ENCODE peak calls at places on chromosomes 6 and 20, in eight cellular contexts. One of them, this sample, is unnamed.

GRCh38 chr6:109187399-109188114 is 92.2 kb downstream of the CEP57L1 start:
- DNase-seq in foreskin fibroblast: peak; percentile 7
- DNase-seq in activated CD8-positive, alpha-beta T cell treated with anti-CD3 and anti-CD28 coated beads for 36 hours: peak; percentile 75
- DNase-seq in HepG2: peak; percentile 25
- DNase-seq in IMR-90: peak; percentile 28
- DNase-seq in neural crest cell: peak; percentile 39
- DNase-seq in nephron progenitor cell: peak; percentile 62
- DNase-seq in fibroblast of pulmonary artery: peak; percentile 50
- DNase-seq in this sample: peak; percentile 46

GRCh38 chr20:20003088-20003954 is 13.8 kb upstream of the NAA20 start:
- DNase-seq in nephron progenitor cell: no peak
- DNase-seq in IMR-90: peak; percentile 40
- DNase-seq in activated CD8-positive, alpha-beta T cell treated with anti-CD3 and anti-CD28 coated beads for 36 hours: peak; percentile 78
- DNase-seq in foreskin fibroblast: no peak
- DNase-seq in neural crest cell: no peak
- DNase-seq in HepG2: no peak
- DNase-seq in fibroblast of pulmonary artery: peak; percentile 81
- DNase-seq in this sample: peak; percentile 40

GRCh38 chr6:10586302-10586701 is 65.2 kb downstream of the GCNT2 start:
- DNase-seq in activated CD8-positive, alpha-beta T cell treated with anti-CD3 and anti-CD28 coated beads for 36 hours: no peak
- DNase-seq in nephron progenitor cell: no peak
- DNase-seq in HepG2: no peak
- DNase-seq in foreskin fibroblast: no peak
- DNase-seq in neural crest cell: no peak
- DNase-seq in IMR-90: no peak
- DNase-seq in fibroblast of pulmonary artery: no peak
- DNase-seq in this sample: no peak

GRCh38 chr6:147178355-147178754 is 25.9 kb upstream of the STXBP5 start:
- DNase-seq in activated CD8-positive, alpha-beta T cell treated with anti-CD3 and anti-CD28 coated beads for 36 hours: no peak
- DNase-seq in nephron progenitor cell: no peak
- DNase-seq in HepG2: no peak
- DNase-seq in neural crest cell: no peak
- DNase-seq in foreskin fibroblast: no peak
- DNase-seq in fibroblast of pulmonary artery: no peak
- DNase-seq in IMR-90: no peak
- DNase-seq in this sample: no peak

GRCh38 chr6:41934278-41935189 is 7.1 kb downstream of the CCND3 start:
- DNase-seq in foreskin fibroblast: no peak
- DNase-seq in IMR-90: no peak
- DNase-seq in HepG2: no peak
- DNase-seq in fibroblast of pulmonary artery: no peak
- DNase-seq in activated CD8-positive, alpha-beta T cell treated with anti-CD3 and anti-CD28 coated beads for 36 hours: no peak
- DNase-seq in nephron progenitor cell: no peak
- DNase-seq in neural crest cell: no peak
- DNase-seq in this sample: no peak

GRCh38 chr20:18747090-18747489 is 66.5 kb upstream of the SCP2D1 start:
- DNase-seq in nephron progenitor cell: no peak
- DNase-seq in neural crest cell: no peak
- DNase-seq in IMR-90: no peak
- DNase-seq in HepG2: no peak
- DNase-seq in foreskin fibroblast: no peak
- DNase-seq in activated CD8-positive, alpha-beta T cell treated with anti-CD3 and anti-CD28 coated beads for 36 hours: no peak
- DNase-seq in fibroblast of pulmonary artery: no peak
- DNase-seq in this sample: no peak

GRCh38 chr20:57440678-57441509 is 49.7 kb downstream of the RBM38 start:
- DNase-seq in HepG2: no peak
- DNase-seq in IMR-90: peak; percentile 66
- DNase-seq in activated CD8-positive, alpha-beta T cell treated with anti-CD3 and anti-CD28 coated beads for 36 hours: no peak
- DNase-seq in neural crest cell: no peak
- DNase-seq in nephron progenitor cell: no peak
- DNase-seq in fibroblast of pulmonary artery: peak; percentile 54
- DNase-seq in foreskin fibroblast: peak; percentile 49
- DNase-seq in this sample: no peak

GRCh38 chr6:44161997-44162338 is 3.3 kb downstream of the CAPN11 start:
- DNase-seq in fibroblast of pulmonary artery: peak; percentile 15
- DNase-seq in neural crest cell: no peak
- DNase-seq in foreskin fibroblast: peak; percentile 30
- DNase-seq in HepG2: no peak
- DNase-seq in nephron progenitor cell: no peak
- DNase-seq in activated CD8-positive, alpha-beta T cell treated with anti-CD3 and anti-CD28 coated beads for 36 hours: peak; percentile 29
- DNase-seq in IMR-90: peak; percentile 67
- DNase-seq in this sample: no peak

GRCh38 chr20:47318596-47319516 is 37.6 kb downstream of the ZMYND8 start:
- DNase-seq in activated CD8-positive, alpha-beta T cell treated with anti-CD3 and anti-CD28 coated beads for 36 hours: peak; percentile 69
- DNase-seq in nephron progenitor cell: peak; percentile 68
- DNase-seq in neural crest cell: peak; percentile 43
- DNase-seq in IMR-90: peak; percentile 69
- DNase-seq in fibroblast of pulmonary artery: peak; percentile 82
- DNase-seq in foreskin fibroblast: peak; percentile 78
- DNase-seq in HepG2: peak; percentile 62
- DNase-seq in this sample: no peak

GRCh38 chr6:68473433-68474210 is 161.5 kb upstream of the ADGRB3 start:
- DNase-seq in nephron progenitor cell: no peak
- DNase-seq in IMR-90: no peak
- DNase-seq in activated CD8-positive, alpha-beta T cell treated with anti-CD3 and anti-CD28 coated beads for 36 hours: no peak
- DNase-seq in foreskin fibroblast: peak; percentile 12
- DNase-seq in neural crest cell: no peak
- DNase-seq in HepG2: no peak
- DNase-seq in fibroblast of pulmonary artery: no peak
- DNase-seq in this sample: no peak

GRCh38 chr6:126672654-126673053 is 332.7 kb downstream of the CENPW start:
- DNase-seq in foreskin fibroblast: no peak
- DNase-seq in fibroblast of pulmonary artery: peak; percentile 24
- DNase-seq in HepG2: no peak
- DNase-seq in nephron progenitor cell: no peak
- DNase-seq in neural crest cell: no peak
- DNase-seq in activated CD8-positive, alpha-beta T cell treated with anti-CD3 and anti-CD28 coated beads for 36 hours: no peak
- DNase-seq in IMR-90: no peak
- DNase-seq in this sample: peak; percentile 29

GRCh38 chr20:20017852-20018245 is 687 bp downstream of the NAA20 start:
- DNase-seq in activated CD8-positive, alpha-beta T cell treated with anti-CD3 and anti-CD28 coated beads for 36 hours: peak; percentile 43
- DNase-seq in neural crest cell: no peak
- DNase-seq in nephron progenitor cell: no peak
- DNase-seq in HepG2: peak; percentile 40
- DNase-seq in foreskin fibroblast: no peak
- DNase-seq in fibroblast of pulmonary artery: no peak
- DNase-seq in IMR-90: no peak
- DNase-seq in this sample: no peak

GRCh38 chr20:11212288-11212687 is 538.5 kb upstream of the JAG1 start:
- DNase-seq in HepG2: no peak
- DNase-seq in activated CD8-positive, alpha-beta T cell treated with anti-CD3 and anti-CD28 coated beads for 36 hours: no peak
- DNase-seq in fibroblast of pulmonary artery: no peak
- DNase-seq in neural crest cell: no peak
- DNase-seq in IMR-90: no peak
- DNase-seq in foreskin fibroblast: no peak
- DNase-seq in nephron progenitor cell: no peak
- DNase-seq in this sample: no peak

GRCh38 chr20:44211177-44212039 is 837 bp upstream of the OSER1 start:
- DNase-seq in foreskin fibroblast: peak; percentile 37
- DNase-seq in nephron progenitor cell: no peak
- DNase-seq in HepG2: no peak
- DNase-seq in activated CD8-positive, alpha-beta T cell treated with anti-CD3 and anti-CD28 coated beads for 36 hours: peak; percentile 40
- DNase-seq in fibroblast of pulmonary artery: peak; percentile 63
- DNase-seq in neural crest cell: no peak
- DNase-seq in IMR-90: peak; percentile 48
- DNase-seq in this sample: no peak

GRCh38 chr20:438581-439469 is 23.5 kb downstream of the TBC1D20 start:
- DNase-seq in fibroblast of pulmonary artery: no peak
- DNase-seq in neural crest cell: no peak
- DNase-seq in IMR-90: no peak
- DNase-seq in activated CD8-positive, alpha-beta T cell treated with anti-CD3 and anti-CD28 coated beads for 36 hours: peak; percentile 74
- DNase-seq in nephron progenitor cell: no peak
- DNase-seq in HepG2: no peak
- DNase-seq in foreskin fibroblast: no peak
- DNase-seq in this sample: no peak

GRCh38 chr20:6162239-6162638 is 39.4 kb upstream of the FERMT1 start:
- DNase-seq in fibroblast of pulmonary artery: peak; percentile 43
- DNase-seq in nephron progenitor cell: no peak
- DNase-seq in IMR-90: no peak
- DNase-seq in foreskin fibroblast: no peak
- DNase-seq in activated CD8-positive, alpha-beta T cell treated with anti-CD3 and anti-CD28 coated beads for 36 hours: no peak
- DNase-seq in HepG2: no peak
- DNase-seq in neural crest cell: no peak
- DNase-seq in this sample: no peak

GRCh38 chr20:6152777-6153176 is 29.9 kb upstream of the FERMT1 start:
- DNase-seq in activated CD8-positive, alpha-beta T cell treated with anti-CD3 and anti-CD28 coated beads for 36 hours: no peak
- DNase-seq in HepG2: no peak
- DNase-seq in foreskin fibroblast: no peak
- DNase-seq in IMR-90: no peak
- DNase-seq in fibroblast of pulmonary artery: no peak
- DNase-seq in nephron progenitor cell: no peak
- DNase-seq in neural crest cell: no peak
- DNase-seq in this sample: no peak

GRCh38 chr20:6160736-6161135 is 37.9 kb upstream of the FERMT1 start:
- DNase-seq in neural crest cell: no peak
- DNase-seq in fibroblast of pulmonary artery: no peak
- DNase-seq in foreskin fibroblast: no peak
- DNase-seq in HepG2: no peak
- DNase-seq in activated CD8-positive, alpha-beta T cell treated with anti-CD3 and anti-CD28 coated beads for 36 hours: no peak
- DNase-seq in IMR-90: no peak
- DNase-seq in nephron progenitor cell: no peak
- DNase-seq in this sample: no peak

GRCh38 chr20:6157345-6157744 is 34.5 kb upstream of the FERMT1 start:
- DNase-seq in IMR-90: peak; percentile 3
- DNase-seq in neural crest cell: no peak
- DNase-seq in foreskin fibroblast: no peak
- DNase-seq in activated CD8-positive, alpha-beta T cell treated with anti-CD3 and anti-CD28 coated beads for 36 hours: no peak
- DNase-seq in nephron progenitor cell: no peak
- DNase-seq in fibroblast of pulmonary artery: peak; percentile 10
- DNase-seq in HepG2: no peak
- DNase-seq in this sample: no peak
- TF ChIP-seq CTCF in IMR-90: peak; percentile 11
- TF ChIP-seq CTCF in neural crest cell: no peak
- TF ChIP-seq CTCF in foreskin fibroblast: no peak
- TF ChIP-seq CTCF in activated CD8-positive, alpha-beta T cell treated with anti-CD3 and anti-CD28 coated beads for 36 hours: peak; percentile 30
- TF ChIP-seq CTCF in nephron progenitor cell: no peak
- TF ChIP-seq CTCF in fibroblast of pulmonary artery: peak; percentile 23
- TF ChIP-seq CTCF in HepG2: peak; percentile 51
- TF ChIP-seq CTCF in this sample: no peak

GRCh38 chr6:2522521-2522920 is 228.2 kb downstream of the MYLK4 start:
- DNase-seq in HepG2: no peak
- DNase-seq in activated CD8-positive, alpha-beta T cell treated with anti-CD3 and anti-CD28 coated beads for 36 hours: no peak
- DNase-seq in IMR-90: peak; percentile 30
- DNase-seq in nephron progenitor cell: no peak
- DNase-seq in fibroblast of pulmonary artery: peak; percentile 71
- DNase-seq in neural crest cell: no peak
- DNase-seq in foreskin fibroblast: peak; percentile 47
- DNase-seq in this sample: no peak

GRCh38 chr6:2523061-2523460 is 227.7 kb downstream of the MYLK4 start:
- DNase-seq in nephron progenitor cell: no peak
- DNase-seq in foreskin fibroblast: no peak
- DNase-seq in neural crest cell: no peak
- DNase-seq in IMR-90: no peak
- DNase-seq in fibroblast of pulmonary artery: peak; percentile 23
- DNase-seq in HepG2: no peak
- DNase-seq in activated CD8-positive, alpha-beta T cell treated with anti-CD3 and anti-CD28 coated beads for 36 hours: no peak
- DNase-seq in this sample: no peak

GRCh38 chr6:2526766-2527165 is 224.0 kb downstream of the MYLK4 start:
- DNase-seq in IMR-90: no peak
- DNase-seq in HepG2: no peak
- DNase-seq in activated CD8-positive, alpha-beta T cell treated with anti-CD3 and anti-CD28 coated beads for 36 hours: no peak
- DNase-seq in foreskin fibroblast: no peak
- DNase-seq in fibroblast of pulmonary artery: no peak
- DNase-seq in neural crest cell: no peak
- DNase-seq in nephron progenitor cell: no peak
- DNase-seq in this sample: no peak

GRCh38 chr6:2528156-2528555 is 222.6 kb downstream of the MYLK4 start:
- DNase-seq in nephron progenitor cell: no peak
- DNase-seq in IMR-90: no peak
- DNase-seq in neural crest cell: no peak
- DNase-seq in activated CD8-positive, alpha-beta T cell treated with anti-CD3 and anti-CD28 coated beads for 36 hours: no peak
- DNase-seq in HepG2: no peak
- DNase-seq in foreskin fibroblast: no peak
- DNase-seq in fibroblast of pulmonary artery: no peak
- DNase-seq in this sample: no peak

DNA sequence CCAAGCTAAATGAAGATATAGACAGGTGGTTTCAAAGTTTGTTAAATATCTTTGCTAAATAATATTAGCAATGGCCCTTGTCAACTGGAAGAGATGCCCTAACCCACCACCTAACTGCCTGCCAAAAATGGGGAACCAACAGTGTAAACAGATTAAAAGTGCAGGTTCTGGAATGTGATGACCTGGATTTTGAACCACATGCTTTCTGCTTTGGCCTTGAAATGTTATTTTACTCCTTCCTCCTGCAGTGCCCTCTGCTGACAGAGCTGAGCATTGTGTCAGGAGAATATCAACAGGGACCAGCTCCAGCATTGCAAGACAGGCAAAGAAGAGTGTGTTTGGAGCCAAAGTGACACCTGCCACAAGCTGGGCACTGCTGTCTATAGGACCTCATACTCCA is 226.6 kb downstream of the MYLK4 start:
- DNase-seq in IMR-90: no peak
- DNase-seq in nephron progenitor cell: no peak
- DNase-seq in activated CD8-positive, alpha-beta T cell treated with anti-CD3 and anti-CD28 coated beads for 36 hours: peak; percentile 15
- DNase-seq in HepG2: peak; percentile 82
- DNase-seq in neural crest cell: no peak
- DNase-seq in foreskin fibroblast: no peak
- DNase-seq in fibroblast of pulmonary artery: no peak
- DNase-seq in this sample: no peak
- TF ChIP-seq CTCF in IMR-90: peak; percentile 12
- TF ChIP-seq CTCF in nephron progenitor cell: no peak
- TF ChIP-seq CTCF in activated CD8-positive, alpha-beta T cell treated with anti-CD3 and anti-CD28 coated beads for 36 hours: peak; percentile 32
- TF ChIP-seq CTCF in HepG2: peak; percentile 87
- TF ChIP-seq CTCF in neural crest cell: no peak
- TF ChIP-seq CTCF in foreskin fibroblast: peak; percentile 21
- TF ChIP-seq CTCF in fibroblast of pulmonary artery: peak; percentile 26
- TF ChIP-seq CTCF in this sample: peak; percentile 28

GRCh38 chr6:96142142-96142541 is 126.4 kb downstream of the FUT9 start:
- DNase-seq in neural crest cell: no peak
- DNase-seq in activated CD8-positive, alpha-beta T cell treated with anti-CD3 and anti-CD28 coated beads for 36 hours: no peak
- DNase-seq in IMR-90: no peak
- DNase-seq in fibroblast of pulmonary artery: no peak
- DNase-seq in foreskin fibroblast: no peak
- DNase-seq in HepG2: no peak
- DNase-seq in nephron progenitor cell: no peak
- DNase-seq in this sample: no peak

DNA sequence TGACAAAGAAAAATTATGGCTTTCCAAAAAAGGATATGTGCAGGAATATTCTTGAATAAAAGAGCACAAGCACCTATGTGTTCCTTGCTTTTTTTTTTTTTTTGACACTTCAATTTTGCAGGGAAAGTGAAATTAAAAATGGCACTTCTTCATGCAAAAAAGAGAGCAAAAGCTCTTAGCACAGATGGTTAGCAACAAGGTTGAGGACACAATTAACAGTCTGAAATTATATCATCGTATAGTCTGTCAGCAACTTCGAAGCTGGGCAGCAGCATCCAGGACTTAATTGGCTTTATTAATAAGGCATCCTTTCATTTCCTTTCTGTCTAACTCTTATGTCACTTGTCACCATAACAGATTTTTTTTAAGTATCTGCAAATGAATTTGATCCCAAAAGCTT is 122.6 kb downstream of the FUT9 start:
- DNase-seq in HepG2: no peak
- DNase-seq in neural crest cell: no peak
- DNase-seq in fibroblast of pulmonary artery: no peak
- DNase-seq in foreskin fibroblast: no peak
- DNase-seq in activated CD8-positive, alpha-beta T cell treated with anti-CD3 and anti-CD28 coated beads for 36 hours: no peak
- DNase-seq in nephron progenitor cell: no peak
- DNase-seq in IMR-90: no peak
- DNase-seq in this sample: no peak
- TF ChIP-seq CTCF in HepG2: no peak
- TF ChIP-seq CTCF in neural crest cell: no peak
- TF ChIP-seq CTCF in fibroblast of pulmonary artery: no peak
- TF ChIP-seq CTCF in foreskin fibroblast: no peak
- TF ChIP-seq CTCF in activated CD8-positive, alpha-beta T cell treated with anti-CD3 and anti-CD28 coated beads for 36 hours: no peak
- TF ChIP-seq CTCF in nephron progenitor cell: no peak
- TF ChIP-seq CTCF in IMR-90: no peak
- TF ChIP-seq CTCF in this sample: no peak

GRCh38 chr6:63573899-63574553 is 1.7 kb downstream of the LOC128125822 start:
- DNase-seq in foreskin fibroblast: peak; percentile 22
- DNase-seq in fibroblast of pulmonary artery: peak; percentile 73
- DNase-seq in nephron progenitor cell: peak; percentile 40
- DNase-seq in HepG2: peak; percentile 87
- DNase-seq in activated CD8-positive, alpha-beta T cell treated with anti-CD3 and anti-CD28 coated beads for 36 hours: peak; percentile 65
- DNase-seq in IMR-90: peak; percentile 64
- DNase-seq in neural crest cell: peak; percentile 45
- DNase-seq in this sample: no peak
- TF ChIP-seq CTCF in foreskin fibroblast: peak; percentile 60
- TF ChIP-seq CTCF in fibroblast of pulmonary artery: peak; percentile 68
- TF ChIP-seq CTCF in nephron progenitor cell: peak; percentile 62
- TF ChIP-seq CTCF in HepG2: peak; percentile 81
- TF ChIP-seq CTCF in activated CD8-positive, alpha-beta T cell treated with anti-CD3 and anti-CD28 coated beads for 36 hours: peak; percentile 88
- TF ChIP-seq CTCF in IMR-90: peak; percentile 53
- TF ChIP-seq CTCF in neural crest cell: peak; percentile 82
- TF ChIP-seq CTCF in this sample: peak; percentile 32

This sample was measured in GM20000.